ENCODE peak calls at places on chromosome 4, in six cellular contexts. One of them, this sample, is unnamed.

GRCh38 chr4:76546282-76547166 is 111.5 kb downstream of the SHROOM3 start:
- DNase-seq in adipocyte: peak
- DNase-seq in left cardiac atrium: peak
- DNase-seq in A549: no peak
- DNase-seq in nucleus accumbens: no peak
- DNase-seq in endothelial cell: no peak
- DNase-seq in this sample: no peak

GRCh38 chr4:8379281-8379680 is 61.2 kb downstream of the ACOX3 start:
- DNase-seq in adipocyte: no peak
- DNase-seq in left cardiac atrium: no peak
- DNase-seq in A549: no peak
- DNase-seq in nucleus accumbens: no peak
- DNase-seq in endothelial cell: no peak
- DNase-seq in this sample: no peak

GRCh38 chr4:140718240-140718639 is 37.9 kb downstream of the TBC1D9 start:
- DNase-seq in adipocyte: peak
- DNase-seq in left cardiac atrium: no peak
- DNase-seq in A549: no peak
- DNase-seq in nucleus accumbens: no peak
- DNase-seq in endothelial cell: no peak
- DNase-seq in this sample: no peak

GRCh38 chr4:52588097-52588496 is 71.0 kb downstream of the USP46 start:
- DNase-seq in adipocyte: peak
- DNase-seq in left cardiac atrium: peak
- DNase-seq in A549: no peak
- DNase-seq in nucleus accumbens: peak
- DNase-seq in endothelial cell: peak
- DNase-seq in this sample: no peak

GRCh38 chr4:40437741-40438383 is 102.7 kb downstream of the CHRNA9 start:
- DNase-seq in adipocyte: no peak
- DNase-seq in left cardiac atrium: no peak
- DNase-seq in A549: no peak
- DNase-seq in nucleus accumbens: no peak
- DNase-seq in endothelial cell: no peak
- DNase-seq in this sample: no peak

GRCh38 chr4:155624478-155624877 is 42.2 kb upstream of the GUCY1A1 start:
- DNase-seq in adipocyte: no peak
- DNase-seq in left cardiac atrium: no peak
- DNase-seq in A549: no peak
- DNase-seq in nucleus accumbens: no peak
- DNase-seq in endothelial cell: no peak
- DNase-seq in this sample: no peak

GRCh38 chr4:144611850-144612249 is 34.1 kb upstream of the HHIP start:
- DNase-seq in adipocyte: no peak
- DNase-seq in left cardiac atrium: no peak
- DNase-seq in A549: peak
- DNase-seq in nucleus accumbens: peak
- DNase-seq in endothelial cell: peak
- DNase-seq in this sample: no peak

GRCh38 chr4:140861359-140862181 is 105.4 kb upstream of the TBC1D9 start:
- DNase-seq in adipocyte: peak
- DNase-seq in left cardiac atrium: peak
- DNase-seq in A549: peak
- DNase-seq in nucleus accumbens: no peak
- DNase-seq in endothelial cell: peak
- DNase-seq in this sample: peak

GRCh38 chr4:76748649-76749048 is 149.3 kb downstream of the SOWAHB start:
- DNase-seq in adipocyte: no peak
- DNase-seq in left cardiac atrium: no peak
- DNase-seq in A549: peak
- DNase-seq in nucleus accumbens: no peak
- DNase-seq in endothelial cell: peak
- DNase-seq in this sample: no peak

GRCh38 chr4:58760737-58761136 is 1650.6 kb upstream of the IGFBP7 start:
- DNase-seq in adipocyte: no peak
- DNase-seq in left cardiac atrium: no peak
- DNase-seq in A549: no peak
- DNase-seq in nucleus accumbens: no peak
- DNase-seq in endothelial cell: no peak
- DNase-seq in this sample: no peak

GRCh38 chr4:11416071-11416766 is 12.5 kb downstream of the HS3ST1 start:
- DNase-seq in adipocyte: no peak
- DNase-seq in left cardiac atrium: no peak
- DNase-seq in A549: no peak
- DNase-seq in nucleus accumbens: no peak
- DNase-seq in endothelial cell: no peak
- DNase-seq in this sample: no peak

GRCh38 chr4:73034896-73035295 is 34.6 kb downstream of the COX18 start:
- DNase-seq in adipocyte: no peak
- DNase-seq in left cardiac atrium: no peak
- DNase-seq in A549: no peak
- DNase-seq in nucleus accumbens: no peak
- DNase-seq in endothelial cell: no peak
- DNase-seq in this sample: no peak

GRCh38 chr4:25477251-25477650 is 100.2 kb downstream of the ANAPC4 start:
- DNase-seq in adipocyte: no peak
- DNase-seq in left cardiac atrium: no peak
- DNase-seq in A549: no peak
- DNase-seq in nucleus accumbens: no peak
- DNase-seq in endothelial cell: no peak
- DNase-seq in this sample: no peak

GRCh38 chr4:139815646-139816601 is 150.3 kb downstream of the MGST2 start:
- DNase-seq in adipocyte: peak
- DNase-seq in left cardiac atrium: peak
- DNase-seq in A549: no peak
- DNase-seq in nucleus accumbens: no peak
- DNase-seq in endothelial cell: peak
- DNase-seq in this sample: no peak

GRCh38 chr4:1359976-1360375 is 13.0 kb downstream of the UVSSA start:
- DNase-seq in adipocyte: no peak
- DNase-seq in left cardiac atrium: no peak
- DNase-seq in A549: no peak
- DNase-seq in nucleus accumbens: no peak
- DNase-seq in endothelial cell: no peak
- DNase-seq in this sample: no peak

GRCh38 chr4:159455675-159456235 is 352.9 kb downstream of the RAPGEF2 start:
- DNase-seq in adipocyte: peak
- DNase-seq in left cardiac atrium: no peak
- DNase-seq in A549: peak
- DNase-seq in nucleus accumbens: no peak
- DNase-seq in endothelial cell: peak
- DNase-seq in this sample: no peak

This sample was measured in GM12878.